ENCODE peak calls at places on chromosome 15, in four cellular contexts. One of them, this sample, is unnamed.

GRCh38 chr15:80854104-80854503 is 74.9 kb downstream of the CEMIP start:
- DNase-seq in EL: no peak
- DNase-seq in renal cortical epithelial cell: no peak
- DNase-seq in AG04449: no peak
- DNase-seq in this sample: no peak

GRCh38 chr15:44535509-44536297 is 1.2 kb upstream of the EIF3J start:
- DNase-seq in EL: no peak
- DNase-seq in renal cortical epithelial cell: no peak
- DNase-seq in AG04449: no peak
- DNase-seq in this sample: peak; percentile 16

GRCh38 chr15:43132830-43133428 is 457 bp upstream of the TMEM62 start:
- DNase-seq in EL: no peak
- DNase-seq in renal cortical epithelial cell: no peak
- DNase-seq in AG04449: no peak
- DNase-seq in this sample: no peak

GRCh38 chr15:50066202-50066601 is 52.8 kb downstream of the ATP8B4 start:
- DNase-seq in AG04449: no peak
- DNase-seq in EL: no peak
- DNase-seq in renal cortical epithelial cell: peak; percentile 61
- DNase-seq in this sample: no peak

GRCh38 chr15:78406016-78406590 is 31.9 kb upstream of the IREB2 start:
- DNase-seq in AG04449: no peak
- DNase-seq in renal cortical epithelial cell: no peak
- DNase-seq in EL: no peak
- DNase-seq in this sample: no peak

GRCh38 chr15:71251548-71252035 is 136.3 kb downstream of the THSD4 start:
- DNase-seq in AG04449: no peak
- DNase-seq in renal cortical epithelial cell: no peak
- DNase-seq in EL: peak; percentile 45
- DNase-seq in this sample: no peak

GRCh38 chr15:71790081-71790480 is 20.3 kb upstream of the NR2E3 start:
- DNase-seq in EL: peak; percentile 77
- DNase-seq in renal cortical epithelial cell: peak; percentile 74
- DNase-seq in AG04449: no peak
- DNase-seq in this sample: no peak

GRCh38 chr15:85865070-85865684 is 70.5 kb upstream of the KLHL25 start:
- DNase-seq in renal cortical epithelial cell: peak; percentile 38
- DNase-seq in EL: peak; percentile 34
- DNase-seq in AG04449: no peak
- DNase-seq in this sample: peak; percentile 56

GRCh38 chr15:48021336-48022086 is 99.3 kb upstream of the SLC24A5 start:
- DNase-seq in EL: no peak
- DNase-seq in renal cortical epithelial cell: peak; percentile 52
- DNase-seq in AG04449: no peak
- DNase-seq in this sample: no peak

GRCh38 chr15:80159811-80160569 is 7.2 kb downstream of the FAH start:
- DNase-seq in AG04449: no peak
- DNase-seq in EL: no peak
- DNase-seq in renal cortical epithelial cell: peak; percentile 81
- DNase-seq in this sample: no peak

GRCh38 chr15:31239409-31239808 is 87.2 kb upstream of the KLF13 start:
- DNase-seq in renal cortical epithelial cell: no peak
- DNase-seq in EL: no peak
- DNase-seq in AG04449: no peak
- DNase-seq in this sample: no peak

GRCh38 chr15:74127255-74127953 is 3.0 kb upstream of the ISLR2 start:
- DNase-seq in AG04449: peak; percentile 5
- DNase-seq in EL: peak; percentile 83
- DNase-seq in renal cortical epithelial cell: peak; percentile 25
- DNase-seq in this sample: peak; percentile 91